ENCODE peak calls at places on chromosomes 1 and 21, in ten cellular contexts. One of them, this sample, is unnamed. For H3K36me3, the result is how much of the 10 kb centered on the place peaks cover.

GRCh38 chr1:241696815-241697639 is 44.9 kb downstream of the WDR64 start:
- DNase-seq in IMR-90: no peak
- DNase-seq in naive thymus-derived CD4-positive, alpha-beta T cell: no peak
- DNase-seq in stomach: no peak
- DNase-seq in transverse colon: no peak
- DNase-seq in NT2/D1: no peak
- DNase-seq in psoas muscle: no peak
- DNase-seq in kidney epithelial cell: no peak
- DNase-seq in hepatocyte: no peak
- DNase-seq in left lung: no peak
- DNase-seq in this sample: no peak

GRCh38 chr1:156371553-156372264 is 2.7 kb downstream of the RHBG start:
- DNase-seq in kidney epithelial cell: no peak
- DNase-seq in NT2/D1: no peak
- DNase-seq in psoas muscle: peak
- DNase-seq in transverse colon: no peak
- DNase-seq in left lung: no peak
- DNase-seq in stomach: no peak
- DNase-seq in IMR-90: peak
- DNase-seq in naive thymus-derived CD4-positive, alpha-beta T cell: no peak
- DNase-seq in hepatocyte: peak
- DNase-seq in this sample: peak

GRCh38 chr1:160610584-160611242 is 31.4 kb upstream of the CD84 start:
- DNase-seq in psoas muscle: no peak
- DNase-seq in IMR-90: no peak
- DNase-seq in stomach: no peak
- DNase-seq in naive thymus-derived CD4-positive, alpha-beta T cell: no peak
- DNase-seq in hepatocyte: no peak
- DNase-seq in left lung: no peak
- DNase-seq in transverse colon: no peak
- DNase-seq in kidney epithelial cell: no peak
- DNase-seq in NT2/D1: no peak
- DNase-seq in this sample: no peak

GRCh38 chr1:58155418-58156123 is 391.0 kb downstream of the OMA1 start:
- DNase-seq in hepatocyte: peak
- DNase-seq in stomach: no peak
- DNase-seq in IMR-90: no peak
- DNase-seq in transverse colon: no peak
- DNase-seq in left lung: no peak
- DNase-seq in psoas muscle: no peak
- DNase-seq in kidney epithelial cell: no peak
- DNase-seq in NT2/D1: peak
- DNase-seq in naive thymus-derived CD4-positive, alpha-beta T cell: no peak
- DNase-seq in this sample: peak

GRCh38 chr1:235160395-235160964 is 570 bp downstream of the RBM34 start:
- DNase-seq in stomach: no peak
- DNase-seq in psoas muscle: no peak
- DNase-seq in IMR-90: peak
- DNase-seq in naive thymus-derived CD4-positive, alpha-beta T cell: peak
- DNase-seq in NT2/D1: peak
- DNase-seq in kidney epithelial cell: peak
- DNase-seq in hepatocyte: no peak
- DNase-seq in transverse colon: no peak
- DNase-seq in left lung: no peak
- DNase-seq in this sample: no peak

GRCh38 chr1:118786454-118787155 is 201.5 kb downstream of the TBX15 start:
- DNase-seq in kidney epithelial cell: no peak
- DNase-seq in hepatocyte: no peak
- DNase-seq in psoas muscle: no peak
- DNase-seq in stomach: no peak
- DNase-seq in naive thymus-derived CD4-positive, alpha-beta T cell: no peak
- DNase-seq in NT2/D1: no peak
- DNase-seq in left lung: no peak
- DNase-seq in IMR-90: no peak
- DNase-seq in transverse colon: no peak
- DNase-seq in this sample: no peak

GRCh38 chr1:1365875-1366698 is 7.7 kb upstream of the MXRA8 start:
- DNase-seq in naive thymus-derived CD4-positive, alpha-beta T cell: no peak
- DNase-seq in psoas muscle: no peak
- DNase-seq in IMR-90: no peak
- DNase-seq in left lung: no peak
- DNase-seq in NT2/D1: no peak
- DNase-seq in kidney epithelial cell: no peak
- DNase-seq in stomach: no peak
- DNase-seq in transverse colon: no peak
- DNase-seq in hepatocyte: no peak
- DNase-seq in this sample: no peak

GRCh38 chr1:98387701-98388100 is 273.8 kb upstream of the SNX7 start:
- DNase-seq in IMR-90: no peak
- DNase-seq in kidney epithelial cell: no peak
- DNase-seq in hepatocyte: no peak
- DNase-seq in left lung: no peak
- DNase-seq in psoas muscle: no peak
- DNase-seq in NT2/D1: no peak
- DNase-seq in stomach: no peak
- DNase-seq in naive thymus-derived CD4-positive, alpha-beta T cell: no peak
- DNase-seq in transverse colon: no peak
- DNase-seq in this sample: no peak

GRCh38 chr21:45125347-45125746 is 51.0 kb downstream of the ADARB1 start:
- DNase-seq in NT2/D1: no peak
- DNase-seq in naive thymus-derived CD4-positive, alpha-beta T cell: no peak
- DNase-seq in stomach: no peak
- DNase-seq in IMR-90: no peak
- DNase-seq in transverse colon: no peak
- DNase-seq in kidney epithelial cell: no peak
- DNase-seq in hepatocyte: no peak
- DNase-seq in left lung: no peak
- DNase-seq in psoas muscle: no peak
- DNase-seq in this sample: no peak

GRCh38 chr1:55466921-55467320 is 251.8 kb upstream of the USP24 start:
- DNase-seq in IMR-90: no peak
- DNase-seq in kidney epithelial cell: no peak
- DNase-seq in hepatocyte: no peak
- DNase-seq in transverse colon: no peak
- DNase-seq in psoas muscle: no peak
- DNase-seq in left lung: no peak
- DNase-seq in naive thymus-derived CD4-positive, alpha-beta T cell: no peak
- DNase-seq in stomach: no peak
- DNase-seq in NT2/D1: no peak
- DNase-seq in this sample: no peak

GRCh38 chr21:28991861-28992525 is 684 bp downstream of the LTN1 start:
- DNase-seq in psoas muscle: no peak
- DNase-seq in stomach: no peak
- DNase-seq in kidney epithelial cell: no peak
- DNase-seq in naive thymus-derived CD4-positive, alpha-beta T cell: no peak
- DNase-seq in left lung: no peak
- DNase-seq in IMR-90: no peak
- DNase-seq in transverse colon: no peak
- DNase-seq in hepatocyte: peak
- DNase-seq in NT2/D1: no peak
- DNase-seq in this sample: no peak

GRCh38 chr1:18100493-18101063 is 7.0 kb upstream of the IGSF21 start:
- DNase-seq in left lung: no peak
- DNase-seq in kidney epithelial cell: no peak
- DNase-seq in transverse colon: peak
- DNase-seq in hepatocyte: peak
- DNase-seq in psoas muscle: peak
- DNase-seq in NT2/D1: no peak
- DNase-seq in IMR-90: peak
- DNase-seq in stomach: peak
- DNase-seq in naive thymus-derived CD4-positive, alpha-beta T cell: no peak
- DNase-seq in this sample: no peak

GRCh38 chr21:43190544-43191340 is 21.9 kb downstream of the CRYAA start:
- DNase-seq in stomach: no peak
- DNase-seq in NT2/D1: no peak
- DNase-seq in naive thymus-derived CD4-positive, alpha-beta T cell: no peak
- DNase-seq in kidney epithelial cell: no peak
- DNase-seq in psoas muscle: peak
- DNase-seq in hepatocyte: no peak
- DNase-seq in IMR-90: no peak
- DNase-seq in transverse colon: no peak
- DNase-seq in left lung: no peak
- DNase-seq in this sample: peak

GRCh38 chr1:218366322-218367052 is 21.4 kb downstream of the TGFB2 start:
- DNase-seq in kidney epithelial cell: no peak
- DNase-seq in left lung: no peak
- DNase-seq in transverse colon: no peak
- DNase-seq in naive thymus-derived CD4-positive, alpha-beta T cell: no peak
- DNase-seq in hepatocyte: no peak
- DNase-seq in psoas muscle: no peak
- DNase-seq in NT2/D1: no peak
- DNase-seq in IMR-90: peak
- DNase-seq in stomach: no peak
- DNase-seq in this sample: no peak

GRCh38 chr21:37535130-37535529 is 168.6 kb downstream of the DYRK1A start:
- DNase-seq in hepatocyte: no peak
- DNase-seq in stomach: no peak
- DNase-seq in NT2/D1: no peak
- DNase-seq in transverse colon: no peak
- DNase-seq in kidney epithelial cell: no peak
- DNase-seq in naive thymus-derived CD4-positive, alpha-beta T cell: no peak
- DNase-seq in left lung: no peak
- DNase-seq in IMR-90: no peak
- DNase-seq in psoas muscle: no peak
- DNase-seq in this sample: no peak
- H3K36me3 ChIP-seq in hepatocyte: under half
- H3K36me3 ChIP-seq in stomach: under half
- H3K36me3 ChIP-seq in NT2/D1: under half
- H3K36me3 ChIP-seq in transverse colon: under half
- H3K36me3 ChIP-seq in kidney epithelial cell: under half
- H3K36me3 ChIP-seq in naive thymus-derived CD4-positive, alpha-beta T cell: under half
- H3K36me3 ChIP-seq in left lung: under half
- H3K36me3 ChIP-seq in IMR-90: under half
- H3K36me3 ChIP-seq in psoas muscle: under half
- H3K36me3 ChIP-seq in this sample: under half

GRCh38 chr1:178552856-178553255 is 39.9 kb downstream of the TEX35 start:
- DNase-seq in left lung: no peak
- DNase-seq in stomach: no peak
- DNase-seq in naive thymus-derived CD4-positive, alpha-beta T cell: no peak
- DNase-seq in psoas muscle: no peak
- DNase-seq in NT2/D1: no peak
- DNase-seq in kidney epithelial cell: no peak
- DNase-seq in hepatocyte: no peak
- DNase-seq in IMR-90: no peak
- DNase-seq in transverse colon: no peak
- DNase-seq in this sample: no peak
- H3K36me3 ChIP-seq in left lung: under half
- H3K36me3 ChIP-seq in stomach: under half
- H3K36me3 ChIP-seq in naive thymus-derived CD4-positive, alpha-beta T cell: under half
- H3K36me3 ChIP-seq in psoas muscle: under half
- H3K36me3 ChIP-seq in NT2/D1: under half
- H3K36me3 ChIP-seq in kidney epithelial cell: under half
- H3K36me3 ChIP-seq in hepatocyte: under half
- H3K36me3 ChIP-seq in IMR-90: under half
- H3K36me3 ChIP-seq in transverse colon: under half
- H3K36me3 ChIP-seq in this sample: under half

DNA sequence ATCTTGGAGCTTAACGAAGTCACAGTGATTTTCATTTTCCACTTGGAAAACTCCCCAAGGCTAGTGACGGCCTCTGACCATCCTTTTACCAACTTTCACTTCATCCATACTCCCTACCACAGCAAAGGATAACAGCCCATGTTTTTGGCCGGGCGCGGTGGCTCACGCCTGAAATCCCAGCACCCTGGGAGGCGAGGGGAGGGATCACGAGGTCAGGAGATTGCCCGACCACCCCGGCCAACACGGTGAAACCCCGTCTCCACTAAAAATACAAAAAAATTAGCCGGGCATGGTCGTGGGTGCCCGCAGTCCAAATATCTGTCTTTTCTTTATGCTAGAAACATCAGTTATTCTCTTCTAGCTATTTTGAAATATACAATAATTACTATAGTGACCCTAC is 7.3 kb downstream of the ASPM start:
- DNase-seq in NT2/D1: no peak
- DNase-seq in kidney epithelial cell: no peak
- DNase-seq in naive thymus-derived CD4-positive, alpha-beta T cell: no peak
- DNase-seq in left lung: no peak
- DNase-seq in hepatocyte: no peak
- DNase-seq in transverse colon: no peak
- DNase-seq in psoas muscle: no peak
- DNase-seq in stomach: no peak
- DNase-seq in IMR-90: no peak
- DNase-seq in this sample: no peak
- H3K36me3 ChIP-seq in NT2/D1: half or more
- H3K36me3 ChIP-seq in kidney epithelial cell: under half
- H3K36me3 ChIP-seq in naive thymus-derived CD4-positive, alpha-beta T cell: under half
- H3K36me3 ChIP-seq in left lung: under half
- H3K36me3 ChIP-seq in hepatocyte: under half
- H3K36me3 ChIP-seq in transverse colon: under half
- H3K36me3 ChIP-seq in psoas muscle: under half
- H3K36me3 ChIP-seq in stomach: under half
- H3K36me3 ChIP-seq in IMR-90: under half
- H3K36me3 ChIP-seq in this sample: under half

GRCh38 chr1:205797122-205797521 is 15.9 kb downstream of the SLC41A1 start:
- DNase-seq in kidney epithelial cell: no peak
- DNase-seq in naive thymus-derived CD4-positive, alpha-beta T cell: no peak
- DNase-seq in psoas muscle: no peak
- DNase-seq in IMR-90: no peak
- DNase-seq in hepatocyte: no peak
- DNase-seq in stomach: no peak
- DNase-seq in left lung: no peak
- DNase-seq in NT2/D1: no peak
- DNase-seq in transverse colon: no peak
- DNase-seq in this sample: no peak
- H3K36me3 ChIP-seq in kidney epithelial cell: under half
- H3K36me3 ChIP-seq in naive thymus-derived CD4-positive, alpha-beta T cell: under half
- H3K36me3 ChIP-seq in psoas muscle: half or more
- H3K36me3 ChIP-seq in IMR-90: half or more
- H3K36me3 ChIP-seq in hepatocyte: under half
- H3K36me3 ChIP-seq in stomach: half or more
- H3K36me3 ChIP-seq in left lung: half or more
- H3K36me3 ChIP-seq in NT2/D1: half or more
- H3K36me3 ChIP-seq in transverse colon: under half
- H3K36me3 ChIP-seq in this sample: under half

GRCh38 chr1:26767714-26768113 is 20.0 kb upstream of the PIGV start:
- DNase-seq in naive thymus-derived CD4-positive, alpha-beta T cell: no peak
- DNase-seq in stomach: no peak
- DNase-seq in hepatocyte: no peak
- DNase-seq in psoas muscle: no peak
- DNase-seq in IMR-90: peak
- DNase-seq in left lung: no peak
- DNase-seq in NT2/D1: no peak
- DNase-seq in kidney epithelial cell: no peak
- DNase-seq in transverse colon: no peak
- DNase-seq in this sample: no peak
- H3K36me3 ChIP-seq in naive thymus-derived CD4-positive, alpha-beta T cell: under half
- H3K36me3 ChIP-seq in stomach: half or more
- H3K36me3 ChIP-seq in hepatocyte: under half
- H3K36me3 ChIP-seq in psoas muscle: half or more
- H3K36me3 ChIP-seq in IMR-90: half or more
- H3K36me3 ChIP-seq in left lung: half or more
- H3K36me3 ChIP-seq in NT2/D1: half or more
- H3K36me3 ChIP-seq in kidney epithelial cell: under half
- H3K36me3 ChIP-seq in transverse colon: under half
- H3K36me3 ChIP-seq in this sample: under half

GRCh38 chr1:100213141-100213540 is 35.1 kb upstream of the LRRC39 start:
- DNase-seq in hepatocyte: no peak
- DNase-seq in IMR-90: no peak
- DNase-seq in naive thymus-derived CD4-positive, alpha-beta T cell: no peak
- DNase-seq in left lung: peak
- DNase-seq in stomach: no peak
- DNase-seq in NT2/D1: no peak
- DNase-seq in psoas muscle: no peak
- DNase-seq in transverse colon: no peak
- DNase-seq in kidney epithelial cell: no peak
- DNase-seq in this sample: no peak
- H3K36me3 ChIP-seq in hepatocyte: under half
- H3K36me3 ChIP-seq in IMR-90: under half
- H3K36me3 ChIP-seq in naive thymus-derived CD4-positive, alpha-beta T cell: under half
- H3K36me3 ChIP-seq in left lung: half or more
- H3K36me3 ChIP-seq in stomach: half or more
- H3K36me3 ChIP-seq in NT2/D1: half or more
- H3K36me3 ChIP-seq in psoas muscle: half or more
- H3K36me3 ChIP-seq in transverse colon: under half
- H3K36me3 ChIP-seq in kidney epithelial cell: under half
- H3K36me3 ChIP-seq in this sample: half or more

This sample was measured in right lobe of liver.